ENCODE peak calls at places on chromosomes 7 and 10, in four cellular contexts. J is ovary, U is uterus, E is HCT116. L is an unnamed sample.
A peak's percentile ranks its signal among the peaks of the same experiment; 100 is the strongest.

GRCh38 chr7:13077466-13077865 is 390.0 kb downstream of the ARL4A start:
- DNase-seq in J (no peak), U (no peak), E (no peak), L (no peak)

GRCh38 chr7:25643770-25644394 is 415.6 kb upstream of the NPVF start:
- DNase-seq in J (no peak), U (no peak), E (no peak), L (no peak)

GRCh38 chr10:109919224-109919623 is 4.1 kb downstream of the XPNPEP1 start:
- DNase-seq in J (no peak), U (no peak), E (no peak), L (no peak)

GRCh38 chr10:91410638-91411367 is 659 bp downstream of the HECTD2 start:
- DNase-seq in J (no peak), U (peak; percentile 27), E (no peak), L (peak; percentile 63)

GRCh38 chr10:61840403-61840802 is 61.1 kb upstream of the ARID5B start:
- DNase-seq in J (no peak), U (no peak), E (no peak), L (no peak)

GRCh38 chr7:4097001-4097609 is 585.0 kb upstream of the FOXK1 start:
- DNase-seq in J (no peak), U (no peak), E (no peak), L (no peak)

GRCh38 chr7:116547347-116547746 is 22.5 kb downstream of the CAV1 start:
- DNase-seq in J (no peak), U (no peak), E (no peak), L (no peak)

GRCh38 chr10:118962159-118962863 is 67.2 kb upstream of the NANOS1 start:
- DNase-seq in J (no peak), U (no peak), E (no peak), L (no peak)

GRCh38 chr7:159026271-159027047 is 118.2 kb downstream of the VIPR2 start:
- DNase-seq in J (no peak), U (peak; percentile 18), E (no peak), L (no peak)

GRCh38 chr10:132052124-132052523 is 13.6 kb upstream of the JAKMIP3 start:
- DNase-seq in J (no peak), U (no peak), E (no peak), L (no peak)

GRCh38 chr10:6716521-6716920 is 136.4 kb upstream of the PRKCQ start:
- DNase-seq in J (no peak), U (no peak), E (no peak), L (no peak)

GRCh38 chr10:12507165-12507870 is 158.0 kb downstream of the CAMK1D start:
- DNase-seq in J (no peak), U (no peak), E (no peak), L (no peak)

GRCh38 chr7:65251851-65252620 is 121.6 kb upstream of the ZNF92 start:
- DNase-seq in J (peak; percentile 63), U (no peak), E (peak; percentile 71), L (peak; percentile 64)

GRCh38 chr7:158758563-158759244 is 54.1 kb upstream of the NCAPG2 start:
- DNase-seq in J (no peak), U (no peak), E (no peak), L (no peak)

GRCh38 chr10:132664407-132664806 is 121.5 kb downstream of the NKX6-2 start:
- DNase-seq in J (no peak), U (no peak), E (no peak), L (peak; percentile 43)

GRCh38 chr10:121927361-121927840 is 430 bp downstream of the ATE1 start:
- DNase-seq in J (peak; percentile 75), U (peak; percentile 53), E (peak; percentile 31), L (peak; percentile 64)

GRCh38 chr7:141045842-141046630 is 27.8 kb upstream of the TMEM178B start:
- DNase-seq in J (no peak), U (no peak), E (no peak), L (peak; percentile 46)

GRCh38 chr7:604884-605531 is 85.4 kb upstream of the PDGFA start:
- DNase-seq in J (peak; percentile 29), U (no peak), E (no peak), L (no peak)

GRCh38 chr7:152076324-152076821 is 50.9 kb downstream of the GALNT11 start:
- DNase-seq in J (no peak), U (no peak), E (peak; percentile 16), L (no peak)

GRCh38 chr10:25704622-25705021 is 229.4 kb upstream of the MYO3A start:
- DNase-seq in J (no peak), U (no peak), E (no peak), L (no peak)

GRCh38 chr7:79282882-79283602 is 170.4 kb downstream of the MAGI2 start:
- DNase-seq in J (no peak), U (no peak), E (no peak), L (no peak)

GRCh38 chr10:49646256-49646870 is 32.5 kb downstream of the CHAT start:
- DNase-seq in J (no peak), U (no peak), E (no peak), L (no peak)

GRCh38 chr10:58651040-58651439 is 138.4 kb downstream of the BICC1 start:
- DNase-seq in J (no peak), U (no peak), E (no peak), L (no peak)

GRCh38 chr7:155521007-155521742 is 25.2 kb downstream of the CNPY1 start:
- DNase-seq in J (no peak), U (no peak), E (no peak), L (no peak)

GRCh38 chr10:103835121-103836045 is 20.0 kb downstream of the SH3PXD2A start:
- DNase-seq in J (peak; percentile 85), U (peak; percentile 86), E (no peak), L (no peak)

GRCh38 chr7:158536871-158537865 is 50.5 kb downstream of the PTPRN2 start:
- DNase-seq in J (no peak), U (no peak), E (no peak), L (no peak)

GRCh38 chr7:106839511-106839910 is 25.6 kb upstream of the PIK3CG start:
- DNase-seq in J (no peak), U (no peak), E (no peak), L (no peak)

GRCh38 chr10:86804805-86805204 is 48.4 kb downstream of the BMPR1A start:
- DNase-seq in J (no peak), U (no peak), E (no peak), L (no peak)

GRCh38 chr10:132536241-132536963 is 1.2 kb upstream of the INPP5A start:
- DNase-seq in J (peak; percentile 57), U (peak; percentile 35), E (no peak), L (peak; percentile 50)

GRCh38 chr10:86086418-86086817 is 280.2 kb downstream of the GRID1 start:
- DNase-seq in J (no peak), U (no peak), E (no peak), L (no peak)

GRCh38 chr10:47303866-47304265 is 3.9 kb downstream of the GDF10 start:
- DNase-seq in J (no peak), U (no peak), E (no peak), L (no peak)

GRCh38 chr10:88117227-88117626 is 253.8 kb downstream of the PTEN start:
- DNase-seq in J (no peak), U (no peak), E (no peak), L (no peak)

GRCh38 chr7:150431839-150432658 is 18.4 kb upstream of the GIMAP8 start:
- DNase-seq in J (no peak), U (no peak), E (no peak), L (peak; percentile 50)

GRCh38 chr7:150425670-150426069 is 24.8 kb upstream of the GIMAP8 start:
- DNase-seq in J (no peak), U (no peak), E (no peak), L (no peak)

GRCh38 chr7:150429699-150430098 is 20.7 kb upstream of the GIMAP8 start:
- DNase-seq in J (no peak), U (no peak), E (no peak), L (no peak)

GRCh38 chr7:150430465-150431085 is 19.9 kb upstream of the GIMAP8 start:
- DNase-seq in J (no peak), U (no peak), E (no peak), L (no peak)

DNA sequence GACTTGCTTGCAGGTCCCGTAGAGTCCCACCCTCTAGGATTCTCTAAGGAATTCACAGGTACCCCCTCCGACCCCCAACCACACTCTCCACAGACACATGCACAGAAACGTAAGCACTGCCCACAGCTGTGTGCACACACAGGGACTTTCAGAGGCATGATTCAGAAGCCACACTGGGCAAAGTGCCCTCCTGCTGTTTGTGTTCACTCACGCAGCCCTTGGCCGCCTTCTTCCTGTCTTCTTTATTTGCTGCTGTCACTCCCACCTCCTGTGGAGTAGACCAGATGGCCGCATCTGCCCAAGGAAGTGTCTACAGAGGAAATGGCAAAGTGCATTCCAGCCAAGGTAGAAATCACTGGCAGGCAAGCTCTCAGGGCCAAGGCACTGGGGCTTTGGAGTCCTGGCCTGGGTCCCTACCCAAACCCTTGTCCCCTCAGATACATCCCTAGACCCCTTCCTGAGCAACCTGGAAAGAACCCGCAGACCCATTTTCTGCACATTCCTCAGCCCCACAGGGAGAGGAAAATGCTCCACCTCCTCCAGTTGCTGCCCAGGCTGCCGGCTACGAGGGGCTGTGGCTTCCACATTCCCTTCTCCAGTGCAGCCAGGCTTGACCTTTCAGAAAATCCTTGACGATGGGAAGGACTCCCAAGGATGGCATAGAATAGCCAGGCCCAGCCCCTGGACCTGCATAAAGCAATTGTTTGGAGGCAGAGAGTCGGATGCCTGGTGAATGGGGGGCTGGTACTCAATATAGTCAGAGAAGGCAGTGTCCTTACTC is 21.6 kb upstream of the GIMAP8 start:
- DNase-seq in J (no peak), U (no peak), E (no peak), L (peak; percentile 78)
- TF ChIP-seq POLR2A in J (no peak), U (no peak), E (no peak), L (no peak)

GRCh38 chr7:47885309-47886000 is 62.8 kb downstream of the PKD1L1 start:
- DNase-seq in J (no peak), U (no peak), E (no peak), L (no peak)
- H3K4me3 ChIP-seq in J (no peak overlapping the region), U (no peak overlapping the region), E (no peak overlapping the region), L (no peak overlapping the region)

GRCh38 chr10:43197834-43198681 is 59.8 kb downstream of the CSGALNACT2 start:
- DNase-seq in J (peak; percentile 22), U (peak; percentile 11), E (no peak), L (no peak)
- TF ChIP-seq CTCF in J (no peak), U (no peak), E (peak; percentile 51), L (no peak)

GRCh38 chr10:32980558-32981468 is 22.8 kb upstream of the ITGB1 start:
- DNase-seq in J (peak; percentile 86), U (peak; percentile 87), E (peak; percentile 96), L (peak; percentile 90)
- TF ChIP-seq POLR2A in J (no peak), U (peak; percentile 75), E (no peak), L (peak; percentile 78)

GRCh38 chr10:97197030-97197500 is 11.3 kb upstream of the SLIT1 start:
- DNase-seq in J (peak; percentile 47), U (no peak), E (no peak), L (no peak)

GRCh38 chr10:97195654-97196212 is 10.0 kb upstream of the SLIT1 start:
- DNase-seq in J (peak; percentile 27), U (no peak), E (no peak), L (no peak)

GRCh38 chr10:97192952-97193435 is 7.2 kb upstream of the SLIT1 start:
- DNase-seq in J (no peak), U (no peak), E (no peak), L (no peak)

GRCh38 chr10:97200616-97201015 is 14.9 kb upstream of the SLIT1 start:
- DNase-seq in J (no peak), U (no peak), E (no peak), L (peak; percentile 89)

GRCh38 chr10:97196213-97197029 is 10.7 kb upstream of the SLIT1 start:
- DNase-seq in J (peak; percentile 64), U (peak; percentile 46), E (peak; percentile 45), L (peak; percentile 84)
- H3K4me3 ChIP-seq in J (peak overlapping the region; percentile 11), U (peak overlapping the region; percentile 33), E (peak overlapping the region; percentile 29), L (no peak overlapping the region)

L was measured in thyroid gland.